ENCODE peak calls at places on chromosome 10, in four cellular contexts. One of them, this sample, is unnamed.

GRCh38 chr10:32963102-32963501 is 5.1 kb upstream of the ITGB1 start:
- DNase-seq in neural progenitor cell: no peak
- DNase-seq in GM23338: no peak
- DNase-seq in MM.1S: no peak
- DNase-seq in this sample: peak; percentile 84

GRCh38 chr10:123149568-123150228 is 1.8 kb downstream of the HMX2 start:
- DNase-seq in MM.1S: no peak
- DNase-seq in GM23338: peak; percentile 56
- DNase-seq in neural progenitor cell: peak; percentile 79
- DNase-seq in this sample: peak; percentile 70

GRCh38 chr10:70137135-70137534 is 4.5 kb upstream of the AIFM2 start:
- DNase-seq in GM23338: no peak
- DNase-seq in neural progenitor cell: no peak
- DNase-seq in MM.1S: no peak
- DNase-seq in this sample: no peak

GRCh38 chr10:113187066-113187777 is 237.2 kb downstream of the TCF7L2 start:
- DNase-seq in neural progenitor cell: no peak
- DNase-seq in GM23338: no peak
- DNase-seq in MM.1S: no peak
- DNase-seq in this sample: no peak

GRCh38 chr10:110512461-110513187 is 14.9 kb downstream of the DUSP5 start:
- DNase-seq in neural progenitor cell: no peak
- DNase-seq in GM23338: no peak
- DNase-seq in MM.1S: peak; percentile 6
- DNase-seq in this sample: peak; percentile 91

GRCh38 chr10:129764901-129765663 is 199.0 kb downstream of the EBF3 start:
- DNase-seq in GM23338: no peak
- DNase-seq in MM.1S: no peak
- DNase-seq in neural progenitor cell: no peak
- DNase-seq in this sample: no peak

GRCh38 chr10:102420443-102420809 is 210 bp upstream of the FBXL15 start:
- DNase-seq in GM23338: peak; percentile 94
- DNase-seq in MM.1S: peak; percentile 86
- DNase-seq in neural progenitor cell: peak; percentile 96
- DNase-seq in this sample: peak; percentile 92

GRCh38 chr10:88754272-88754671 is 5.5 kb upstream of the LIPN start:
- DNase-seq in neural progenitor cell: no peak
- DNase-seq in MM.1S: no peak
- DNase-seq in GM23338: no peak
- DNase-seq in this sample: peak; percentile 77

GRCh38 chr10:112801004-112801403 is 149.0 kb upstream of the TCF7L2 start:
- DNase-seq in MM.1S: no peak
- DNase-seq in neural progenitor cell: no peak
- DNase-seq in GM23338: peak; percentile 43
- DNase-seq in this sample: no peak

GRCh38 chr10:6089334-6090219 is 743 bp downstream of the RBM17 start:
- DNase-seq in neural progenitor cell: peak; percentile 76
- DNase-seq in MM.1S: peak; percentile 29
- DNase-seq in GM23338: peak; percentile 60
- DNase-seq in this sample: peak; percentile 64

GRCh38 chr10:112236486-112236885 is 46.7 kb upstream of the TECTB start:
- DNase-seq in GM23338: no peak
- DNase-seq in neural progenitor cell: no peak
- DNase-seq in MM.1S: no peak
- DNase-seq in this sample: no peak

GRCh38 chr10:61627266-61627665 is 35.5 kb upstream of the CABCOCO1 start:
- DNase-seq in neural progenitor cell: no peak
- DNase-seq in GM23338: no peak
- DNase-seq in MM.1S: no peak
- DNase-seq in this sample: peak; percentile 60

GRCh38 chr10:102152545-102152890 is 329 bp downstream of the NOLC1 start:
- DNase-seq in MM.1S: no peak
- DNase-seq in GM23338: no peak
- DNase-seq in neural progenitor cell: no peak
- DNase-seq in this sample: peak; percentile 71

GRCh38 chr10:13703997-13704536 is 117.3 kb downstream of the PRPF18 start:
- DNase-seq in GM23338: no peak
- DNase-seq in neural progenitor cell: no peak
- DNase-seq in MM.1S: no peak
- DNase-seq in this sample: no peak

GRCh38 chr10:13706604-13707003 is 119.8 kb downstream of the PRPF18 start:
- DNase-seq in neural progenitor cell: no peak
- DNase-seq in GM23338: no peak
- DNase-seq in MM.1S: no peak
- DNase-seq in this sample: no peak

GRCh38 chr10:13704969-13705368 is 118.2 kb downstream of the PRPF18 start:
- DNase-seq in neural progenitor cell: no peak
- DNase-seq in GM23338: no peak
- DNase-seq in MM.1S: no peak
- DNase-seq in this sample: no peak

GRCh38 chr10:13706175-13706574 is 119.4 kb downstream of the PRPF18 start:
- DNase-seq in neural progenitor cell: peak; percentile 48
- DNase-seq in GM23338: peak; percentile 55
- DNase-seq in MM.1S: no peak
- DNase-seq in this sample: no peak

DNA sequence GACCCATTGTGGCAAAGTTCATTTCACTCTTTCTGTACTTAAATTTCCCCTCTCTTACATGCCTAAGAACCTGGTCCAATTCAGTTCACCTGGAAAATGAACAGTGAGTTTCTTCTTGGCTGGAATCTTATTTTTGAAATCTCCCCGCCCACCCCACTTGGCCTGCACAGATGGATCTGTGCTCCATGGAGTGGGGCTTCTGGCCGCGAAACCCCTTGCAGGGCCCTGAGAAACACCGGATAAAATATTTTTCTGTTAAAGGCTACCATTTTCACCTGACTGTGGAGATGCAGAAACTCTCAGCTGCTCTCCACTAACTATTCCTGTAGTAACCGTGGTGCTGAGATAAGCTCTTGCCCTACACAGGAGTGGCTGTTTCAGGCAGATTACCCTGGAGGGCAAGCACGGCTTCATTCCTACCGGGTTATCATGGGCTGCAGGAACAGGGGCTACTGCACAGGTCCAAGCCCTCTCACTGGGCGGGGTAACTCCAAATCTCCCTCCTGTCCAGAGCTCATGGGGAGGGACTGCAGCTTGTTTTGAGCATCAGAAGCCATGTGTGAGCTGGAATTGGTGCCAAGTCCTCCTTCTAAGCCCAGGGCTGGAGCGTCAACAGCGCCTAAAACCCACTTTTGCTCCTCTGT is 118.9 kb downstream of the PRPF18 start:
- DNase-seq in MM.1S: no peak
- DNase-seq in neural progenitor cell: no peak
- DNase-seq in GM23338: no peak
- DNase-seq in this sample: no peak
- TF ChIP-seq EZH2phosphoT487 in MM.1S: no peak
- TF ChIP-seq EZH2phosphoT487 in neural progenitor cell: no peak
- TF ChIP-seq EZH2phosphoT487 in GM23338: no peak
- TF ChIP-seq EZH2phosphoT487 in this sample: no peak

GRCh38 chr10:72597897-72598296 is 28.0 kb downstream of the MICU1 start:
- DNase-seq in MM.1S: no peak
- DNase-seq in GM23338: no peak
- DNase-seq in neural progenitor cell: no peak
- DNase-seq in this sample: peak; percentile 32

GRCh38 chr10:72595436-72595835 is 30.4 kb downstream of the MICU1 start:
- DNase-seq in MM.1S: no peak
- DNase-seq in neural progenitor cell: no peak
- DNase-seq in GM23338: no peak
- DNase-seq in this sample: no peak

GRCh38 chr10:72605137-72605536 is 20.7 kb downstream of the MICU1 start:
- DNase-seq in MM.1S: no peak
- DNase-seq in neural progenitor cell: no peak
- DNase-seq in GM23338: peak; percentile 8
- DNase-seq in this sample: no peak

GRCh38 chr10:72598769-72599701 is 26.8 kb downstream of the MICU1 start:
- DNase-seq in MM.1S: no peak
- DNase-seq in neural progenitor cell: peak; percentile 68
- DNase-seq in GM23338: peak; percentile 43
- DNase-seq in this sample: no peak

GRCh38 chr10:72601144-72601543 is 24.7 kb downstream of the MICU1 start:
- DNase-seq in neural progenitor cell: no peak
- DNase-seq in GM23338: no peak
- DNase-seq in MM.1S: no peak
- DNase-seq in this sample: no peak
- TF ChIP-seq EZH2phosphoT487 in neural progenitor cell: no peak
- TF ChIP-seq EZH2phosphoT487 in GM23338: no peak
- TF ChIP-seq EZH2phosphoT487 in MM.1S: no peak
- TF ChIP-seq EZH2phosphoT487 in this sample: no peak

DNA sequence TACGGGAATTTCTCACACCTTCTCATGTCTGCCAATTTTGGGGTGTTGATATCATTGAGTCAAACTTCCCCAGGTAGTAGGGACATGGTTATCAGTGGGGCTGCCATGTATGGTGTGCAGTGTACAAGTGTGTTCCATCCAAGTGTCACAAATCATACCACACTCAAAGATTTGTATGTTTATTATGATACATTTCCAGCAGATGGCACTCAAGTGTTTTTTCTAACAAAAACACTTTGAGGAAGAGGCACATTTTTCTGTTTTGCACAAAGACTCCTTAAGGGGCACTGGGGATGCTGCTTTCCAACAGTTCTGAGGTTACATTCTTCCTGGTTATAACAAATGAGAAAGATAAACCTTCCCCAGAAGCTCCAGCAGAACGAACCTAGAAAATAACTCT is 414.5 kb downstream of the REEP3 start:
- DNase-seq in MM.1S: peak; percentile 30
- DNase-seq in neural progenitor cell: no peak
- DNase-seq in GM23338: peak; percentile 6
- DNase-seq in this sample: no peak
- TF ChIP-seq EZH2phosphoT487 in MM.1S: no peak
- TF ChIP-seq EZH2phosphoT487 in neural progenitor cell: no peak
- TF ChIP-seq EZH2phosphoT487 in GM23338: no peak
- TF ChIP-seq EZH2phosphoT487 in this sample: no peak

GRCh38 chr10:79234391-79235318 is 112.6 kb upstream of the PPIF start:
- DNase-seq in MM.1S: no peak
- DNase-seq in GM23338: no peak
- DNase-seq in neural progenitor cell: no peak
- DNase-seq in this sample: peak; percentile 49
- TF ChIP-seq EZH2phosphoT487 in MM.1S: no peak
- TF ChIP-seq EZH2phosphoT487 in GM23338: no peak
- TF ChIP-seq EZH2phosphoT487 in neural progenitor cell: no peak
- TF ChIP-seq EZH2phosphoT487 in this sample: no peak

GRCh38 chr10:490891-491571 is 198.4 kb downstream of the DIP2C start:
- DNase-seq in neural progenitor cell: no peak
- DNase-seq in GM23338: peak; percentile 44
- DNase-seq in MM.1S: no peak
- DNase-seq in this sample: peak; percentile 89

GRCh38 chr10:491667-492424 is 197.6 kb downstream of the DIP2C start:
- DNase-seq in neural progenitor cell: no peak
- DNase-seq in MM.1S: no peak
- DNase-seq in GM23338: no peak
- DNase-seq in this sample: no peak

GRCh38 chr10:489335-489734 is 200.1 kb downstream of the DIP2C start:
- DNase-seq in neural progenitor cell: no peak
- DNase-seq in MM.1S: no peak
- DNase-seq in GM23338: no peak
- DNase-seq in this sample: no peak

GRCh38 chr10:488933-489215 is 200.6 kb downstream of the DIP2C start:
- DNase-seq in GM23338: no peak
- DNase-seq in neural progenitor cell: no peak
- DNase-seq in MM.1S: no peak
- DNase-seq in this sample: no peak

DNA sequence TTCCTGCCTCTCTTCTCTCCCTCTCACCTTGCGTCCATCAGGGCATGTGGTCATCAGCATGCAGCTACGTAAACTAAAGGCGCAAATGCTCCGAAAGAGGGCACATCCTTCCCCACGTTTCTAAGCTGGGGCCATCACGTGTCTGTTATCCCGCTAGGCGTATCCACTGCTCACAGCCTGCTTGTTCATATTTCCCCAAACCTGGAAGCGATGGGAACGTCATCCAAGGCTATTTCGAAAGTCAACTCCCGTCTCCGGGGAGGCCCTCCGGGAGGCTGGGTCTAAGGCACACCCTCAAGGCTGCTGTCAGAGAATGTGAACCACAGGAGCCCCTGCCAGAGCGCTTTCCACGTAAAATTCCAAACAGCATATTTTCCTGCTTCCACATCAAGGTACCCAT is 199.2 kb downstream of the DIP2C start:
- DNase-seq in neural progenitor cell: no peak
- DNase-seq in GM23338: no peak
- DNase-seq in MM.1S: no peak
- DNase-seq in this sample: peak; percentile 63
- TF ChIP-seq EZH2phosphoT487 in neural progenitor cell: no peak
- TF ChIP-seq EZH2phosphoT487 in GM23338: no peak
- TF ChIP-seq EZH2phosphoT487 in MM.1S: no peak
- TF ChIP-seq EZH2phosphoT487 in this sample: no peak

DNA sequence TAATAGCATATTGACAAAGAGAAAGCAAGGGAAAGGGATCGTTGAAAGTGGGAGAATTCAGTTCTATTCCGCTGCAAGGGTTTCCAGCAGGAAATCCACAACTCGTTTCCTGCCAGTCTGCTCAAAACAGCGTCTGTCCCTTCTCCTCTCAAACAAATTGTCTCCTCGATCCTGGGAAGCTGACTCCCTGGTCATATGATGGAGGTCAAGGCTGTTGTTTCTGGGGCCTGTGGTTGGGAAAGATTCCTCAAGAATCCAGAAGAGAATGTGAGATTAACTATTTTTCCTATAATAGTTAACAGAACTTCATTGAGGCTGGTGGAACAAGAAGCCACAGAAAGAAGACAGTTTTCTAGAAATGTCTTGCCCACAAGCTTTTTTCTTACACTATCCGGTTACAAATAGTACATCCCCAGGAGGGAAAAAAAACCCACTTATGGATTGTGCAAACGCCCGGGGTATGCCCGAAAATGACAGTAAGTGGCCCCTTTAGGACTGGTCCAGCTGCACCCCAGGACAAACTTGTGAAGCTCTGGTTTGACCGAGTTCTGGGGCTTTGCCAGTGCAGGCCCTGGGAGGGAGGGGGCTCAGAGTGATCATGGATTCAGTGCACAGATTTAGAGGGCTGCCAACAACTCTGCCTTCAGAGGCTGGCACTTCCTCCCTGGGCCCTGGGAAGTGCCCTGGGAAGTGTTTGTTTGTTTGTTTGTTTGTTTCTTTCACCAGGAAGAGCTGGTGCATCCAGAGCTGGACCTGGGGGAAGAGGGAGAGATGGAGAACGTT is 49.4 kb upstream of the CTBP2 start:
- DNase-seq in MM.1S: no peak
- DNase-seq in GM23338: no peak
- DNase-seq in neural progenitor cell: no peak
- DNase-seq in this sample: no peak
- TF ChIP-seq EZH2phosphoT487 in MM.1S: no peak
- TF ChIP-seq EZH2phosphoT487 in GM23338: no peak
- TF ChIP-seq EZH2phosphoT487 in neural progenitor cell: no peak
- TF ChIP-seq EZH2phosphoT487 in this sample: no peak

DNA sequence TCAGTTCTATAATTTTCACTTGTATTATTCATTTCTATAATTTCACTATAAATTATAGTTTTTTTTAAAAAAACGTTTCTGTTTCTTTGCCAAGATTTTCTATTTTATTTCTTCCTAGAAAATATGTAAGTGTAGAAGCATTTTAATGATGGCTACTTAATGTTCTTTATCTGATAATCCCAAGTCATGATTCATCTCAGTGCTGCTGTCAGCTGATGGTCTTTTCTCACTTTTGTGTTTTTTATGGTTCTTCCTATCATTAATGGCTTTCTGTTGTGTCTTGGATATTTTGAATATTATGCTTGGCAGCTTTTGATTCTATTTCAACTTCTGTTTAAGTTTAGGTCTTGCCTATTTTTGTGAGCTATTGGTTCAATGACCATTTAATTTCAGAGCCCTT is 268.6 kb downstream of the BAMBI start:
- DNase-seq in neural progenitor cell: no peak
- DNase-seq in MM.1S: no peak
- DNase-seq in GM23338: no peak
- DNase-seq in this sample: no peak
- TF ChIP-seq EZH2phosphoT487 in neural progenitor cell: no peak
- TF ChIP-seq EZH2phosphoT487 in MM.1S: no peak
- TF ChIP-seq EZH2phosphoT487 in GM23338: no peak
- TF ChIP-seq EZH2phosphoT487 in this sample: no peak

GRCh38 chr10:92857904-92858514 is 9.7 kb downstream of the EXOC6 start:
- DNase-seq in neural progenitor cell: no peak
- DNase-seq in MM.1S: no peak
- DNase-seq in GM23338: no peak
- DNase-seq in this sample: peak; percentile 13
- TF ChIP-seq EZH2phosphoT487 in neural progenitor cell: no peak
- TF ChIP-seq EZH2phosphoT487 in MM.1S: no peak
- TF ChIP-seq EZH2phosphoT487 in GM23338: no peak
- TF ChIP-seq EZH2phosphoT487 in this sample: no peak

This sample was measured in GM23248.